ENCODE peak calls at places on chromosome 19, in four cellular contexts. K is uterus, O is T-helper 1 cell, R is GM04503. S is an unnamed sample.

GRCh38 chr19:16206637-16207036 is 8.9 kb downstream of the AP1M1 start:
- DNase-seq in K (no peak), O (no peak), R (no peak), S (no peak)

GRCh38 chr19:45768644-45769053 is 403 bp downstream of the SIX5 start:
- DNase-seq in O (no peak), K (no peak), R (no peak), S (no peak)

GRCh38 chr19:56988271-56988670 is 131.5 kb upstream of the USP29 start:
- DNase-seq in K (no peak), O (no peak), R (no peak), S (no peak)

GRCh38 chr19:38337360-38337653 is 1.7 kb downstream of the CATSPERG start:
- DNase-seq in O (no peak), K (no peak), R (no peak), S (no peak)

GRCh38 chr19:46818812-46819211 is 30.4 kb upstream of the SLC1A5 start:
- DNase-seq in K (no peak), R (no peak), O (no peak), S (peak)

GRCh38 chr19:3969435-3970312 is 1.2 kb downstream of the DAPK3 start:
- DNase-seq in O (no peak), K (peak), R (peak), S (no peak)

GRCh38 chr19:46016426-46017094 is 6.3 kb downstream of the PGLYRP1 start:
- DNase-seq in K (peak), O (peak), R (no peak), S (peak)

GRCh38 chr19:39413903-39414608 is 1.6 kb downstream of the PLEKHG2 start:
- DNase-seq in K (peak), O (no peak), R (no peak), S (peak)

GRCh38 chr19:6239871-6240676 is 39.7 kb downstream of the MLLT1 start:
- DNase-seq in O (no peak), K (no peak), R (no peak), S (no peak)

GRCh38 chr19:19372656-19373416 is 32.6 kb upstream of the GATAD2A start:
- DNase-seq in K (peak), R (no peak), O (no peak), S (peak)

GRCh38 chr19:50214699-50215543 is 11.5 kb downstream of the MYH14 start:
- DNase-seq in O (no peak), R (no peak), K (no peak), S (peak)

GRCh38 chr19:8174706-8175105 is 25.3 kb upstream of the FBN3 start:
- DNase-seq in K (no peak), O (no peak), R (no peak), S (no peak)

S was measured in SJCRH30.